ENCODE peak calls at places on chromosome 10, in eight cellular contexts. L, R, W, T, J, G, Y and N are unnamed samples.

GRCh38 chr10:97974108-97974507 is 56.3 kb downstream of the CRTAC1 start:
- DNase-seq in L (no peak), R (no peak), W (no peak), T (no peak), J (no peak), G (peak), Y (no peak), N (no peak)

GRCh38 chr10:27514243-27514642 is 10.1 kb downstream of the RAB18 start:
- DNase-seq in L (no peak), R (no peak), W (no peak), T (no peak), J (no peak), G (no peak), Y (no peak), N (no peak)

GRCh38 chr10:21696302-21696701 is 162.3 kb downstream of the MLLT10 start:
- DNase-seq in L (no peak), R (no peak), W (no peak), T (no peak), J (no peak), G (no peak), Y (no peak), N (no peak)

GRCh38 chr10:133127291-133128125 is 32.5 kb upstream of the KNDC1 start:
- DNase-seq in L (no peak), R (peak), W (no peak), T (no peak), J (peak), G (no peak), Y (no peak), N (no peak)

GRCh38 chr10:99854860-99855259 is 72.4 kb downstream of the ABCC2 start:
- DNase-seq in L (peak), R (peak), W (no peak), T (peak), J (no peak), G (no peak), Y (no peak), N (no peak)

GRCh38 chr10:79286318-79286951 is 60.8 kb upstream of the PPIF start:
- DNase-seq in L (no peak), R (peak), W (peak), T (peak), J (peak), G (no peak), Y (peak), N (peak)

GRCh38 chr10:129888784-129889616 is 75.1 kb downstream of the EBF3 start:
- DNase-seq in L (peak), R (peak), W (no peak), T (peak), J (peak), G (no peak), Y (no peak), N (peak)

GRCh38 chr10:35635576-35635975 is 6.5 kb downstream of the FZD8 start:
- DNase-seq in L (peak), R (peak), W (no peak), T (peak), J (no peak), G (no peak), Y (peak), N (no peak)

GRCh38 chr10:69457771-69458237 is 6.5 kb downstream of the TSPAN15 start:
- DNase-seq in L (no peak), R (no peak), W (no peak), T (no peak), J (no peak), G (no peak), Y (no peak), N (no peak)

GRCh38 chr10:124497196-124497990 is 35.8 kb downstream of the LHPP start:
- DNase-seq in L (no peak), R (no peak), W (no peak), T (no peak), J (no peak), G (no peak), Y (no peak), N (no peak)

GRCh38 chr10:91592282-91593020 is 40.4 kb downstream of the PPP1R3C start:
- DNase-seq in L (no peak), R (no peak), W (no peak), T (no peak), J (no peak), G (no peak), Y (no peak), N (no peak)

GRCh38 chr10:70874061-70874460 is 14.3 kb downstream of the PCBD1 start:
- DNase-seq in L (no peak), R (no peak), W (no peak), T (no peak), J (no peak), G (no peak), Y (no peak), N (no peak)

GRCh38 chr10:132974249-132974796 is 32.0 kb upstream of the CFAP46 start:
- DNase-seq in L (no peak), R (no peak), W (no peak), T (no peak), J (no peak), G (no peak), Y (no peak), N (no peak)

GRCh38 chr10:51961401-51961800 is 262.0 kb upstream of the CSTF2T start:
- DNase-seq in L (no peak), R (no peak), W (no peak), T (no peak), J (no peak), G (no peak), Y (no peak), N (no peak)

GRCh38 chr10:10209152-10209551 is 808.5 kb upstream of the CELF2 start:
- DNase-seq in L (peak), R (no peak), W (no peak), T (peak), J (no peak), G (no peak), Y (no peak), N (no peak)

GRCh38 chr10:62049815-62050626 is 148.5 kb downstream of the ARID5B start:
- DNase-seq in L (no peak), R (peak), W (no peak), T (no peak), J (no peak), G (no peak), Y (no peak), N (no peak)

GRCh38 chr10:27893320-27894014 is 105.4 kb downstream of the ODAD2 start:
- DNase-seq in L (no peak), R (peak), W (no peak), T (no peak), J (no peak), G (no peak), Y (no peak), N (no peak)

GRCh38 chr10:133245439-133246235 is 8.0 kb downstream of the VENTX start:
- DNase-seq in L (peak), R (no peak), W (no peak), T (peak), J (no peak), G (no peak), Y (peak), N (no peak)

GRCh38 chr10:99536400-99537254 is 3.9 kb downstream of the NKX2-3 start:
- DNase-seq in L (no peak), R (no peak), W (no peak), T (no peak), J (no peak), G (no peak), Y (no peak), N (no peak)

GRCh38 chr10:124347956-124348355 is 70.8 kb downstream of the OAT start:
- DNase-seq in L (no peak), R (no peak), W (no peak), T (no peak), J (no peak), G (no peak), Y (no peak), N (no peak)

GRCh38 chr10:78865518-78865835 is 203.3 kb upstream of the ZMIZ1 start:
- DNase-seq in L (peak), R (no peak), W (no peak), T (peak), J (no peak), G (no peak), Y (no peak), N (no peak)

GRCh38 chr10:8407561-8408021 is 353.1 kb downstream of the GATA3 start:
- DNase-seq in L (no peak), R (no peak), W (no peak), T (no peak), J (no peak), G (no peak), Y (no peak), N (no peak)

GRCh38 chr10:70651661-70652060 is 20.6 kb upstream of the ADAMTS14 start:
- DNase-seq in L (no peak), R (peak), W (no peak), T (no peak), J (no peak), G (no peak), Y (no peak), N (no peak)

GRCh38 chr10:114379631-114380041 is 24.7 kb downstream of the AFAP1L2 start:
- DNase-seq in L (no peak), R (peak), W (no peak), T (no peak), J (no peak), G (no peak), Y (no peak), N (no peak)

GRCh38 chr10:79385804-79386531 is 38.7 kb downstream of the PPIF start:
- DNase-seq in L (no peak), R (no peak), W (no peak), T (peak), J (no peak), G (no peak), Y (no peak), N (no peak)

GRCh38 chr10:31466313-31466712 is 147.3 kb downstream of the ZEB1 start:
- DNase-seq in L (no peak), R (no peak), W (no peak), T (no peak), J (no peak), G (no peak), Y (no peak), N (no peak)